ENCODE peak calls at places on chromosomes 5 and 9, in eight cellular contexts. I is HCT116, S is GM12878, Y is A549, L is SK-N-SH, H is HepG2, N is K562, J is endothelial cell of umbilical vein. B is an unnamed sample.

GRCh38 chr5:1431896-1432295 is 13.3 kb downstream of the SLC6A3 start:
- DNase-seq in N (no peak), H (no peak), J (no peak), I (no peak), Y (no peak), S (no peak), L (no peak), B (no peak)

GRCh38 chr9:15205632-15206243 is 101.3 kb downstream of the TTC39B start:
- DNase-seq in I (no peak), N (no peak), Y (no peak), H (peak), L (no peak), S (no peak), J (peak), B (no peak)

GRCh38 chr5:53069626-53070025 is 39.9 kb downstream of the MOCS2 start:
- DNase-seq in I (no peak), S (no peak), Y (no peak), J (peak), N (no peak), H (no peak), L (no peak), B (no peak)

GRCh38 chr5:53779541-53779981 is 219.1 kb downstream of the NDUFS4 start:
- DNase-seq in S (no peak), N (no peak), I (no peak), L (peak), Y (no peak), H (no peak), J (peak), B (no peak)

GRCh38 chr5:133679534-133679933 is 67.2 kb upstream of the FSTL4 start:
- DNase-seq in L (no peak), H (no peak), N (no peak), S (no peak), Y (no peak), I (no peak), J (no peak), B (no peak)

GRCh38 chr5:141605523-141606277 is 13.1 kb downstream of the DIAPH1 start:
- DNase-seq in J (peak), N (peak), H (no peak), L (no peak), Y (no peak), S (peak), I (no peak), B (peak)

GRCh38 chr9:83199240-83199639 is 136.3 kb upstream of the RASEF start:
- DNase-seq in I (peak), Y (peak), N (no peak), J (peak), H (peak), S (no peak), L (peak), B (peak)

GRCh38 chr5:81393783-81394718 is at the start of gene ACOT12:
- DNase-seq in I (no peak), H (no peak), J (no peak), S (no peak), L (peak), Y (no peak), N (no peak), B (no peak)

GRCh38 chr9:95494022-95494415 is 22.8 kb downstream of the PTCH1 start:
- DNase-seq in N (no peak), I (no peak), L (peak), S (no peak), J (no peak), Y (no peak), H (no peak), B (peak)
- H3K4me3 ChIP-seq in N (no peak), I (no peak), L (peak), S (no peak), J (no peak), Y (no peak), H (no peak), B (peak)

DNA sequence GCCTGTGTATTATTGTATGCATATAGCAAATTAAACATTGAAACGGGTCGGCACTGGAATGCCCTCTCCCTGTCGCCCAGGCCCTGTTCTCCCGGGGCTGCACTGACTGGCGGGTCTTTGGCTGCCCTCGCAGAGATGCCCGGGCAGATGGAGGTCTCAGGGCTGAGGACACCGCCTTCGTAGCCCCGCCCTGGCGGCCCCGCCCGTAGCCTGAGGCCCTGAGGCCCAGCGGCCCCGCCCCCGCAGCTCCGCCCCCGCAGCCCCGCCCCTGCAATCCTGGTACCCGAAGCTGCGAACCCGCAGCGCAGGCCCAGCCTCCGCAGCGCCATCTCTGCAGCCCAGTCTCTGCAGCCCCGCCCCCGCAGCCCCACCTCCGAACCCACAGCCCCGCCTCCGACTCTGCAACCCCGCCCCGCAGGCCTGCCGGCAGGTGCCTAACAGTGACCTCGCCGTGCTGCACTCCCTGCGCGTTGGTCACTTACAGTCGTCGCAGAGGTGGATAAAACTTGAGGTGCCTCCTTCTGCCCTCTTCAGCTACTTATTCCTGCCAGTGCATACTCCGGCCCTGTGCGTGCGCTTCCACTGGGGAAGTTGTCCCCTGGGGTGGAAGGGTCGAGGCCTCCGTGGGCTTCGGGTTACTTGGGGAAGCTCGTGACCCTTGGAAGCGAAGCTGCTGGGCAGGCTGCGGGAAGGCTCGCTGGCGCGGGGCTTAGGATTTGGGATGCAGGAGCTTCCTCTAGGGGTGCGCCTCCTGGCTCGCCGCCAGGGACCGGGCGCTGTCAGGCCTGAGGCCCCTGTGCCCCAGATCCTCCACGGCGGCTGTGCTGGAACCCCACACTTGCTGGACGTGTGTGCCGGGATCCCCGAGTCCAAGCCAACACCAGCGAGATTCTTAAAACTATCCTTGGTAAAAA is 72.3 kb downstream of the ICE1 start:
- DNase-seq in S (peak), I (peak), H (peak), Y (no peak), N (peak), L (peak), J (peak), B (peak)
- TF ChIP-seq MAX in S (no peak), I (no peak), H (no peak), Y (no peak), N (no peak), L (no peak), J (no peak), B (no peak)

GRCh38 chr9:89720721-89721660 is 116.2 kb downstream of the GADD45G start:
- DNase-seq in H (no peak), I (no peak), N (no peak), S (no peak), Y (no peak), L (no peak), J (no peak), B (peak)
- H3K4me3 ChIP-seq in H (no peak), I (no peak), N (no peak), S (no peak), Y (no peak), L (no peak), J (no peak), B (no peak)

DNA sequence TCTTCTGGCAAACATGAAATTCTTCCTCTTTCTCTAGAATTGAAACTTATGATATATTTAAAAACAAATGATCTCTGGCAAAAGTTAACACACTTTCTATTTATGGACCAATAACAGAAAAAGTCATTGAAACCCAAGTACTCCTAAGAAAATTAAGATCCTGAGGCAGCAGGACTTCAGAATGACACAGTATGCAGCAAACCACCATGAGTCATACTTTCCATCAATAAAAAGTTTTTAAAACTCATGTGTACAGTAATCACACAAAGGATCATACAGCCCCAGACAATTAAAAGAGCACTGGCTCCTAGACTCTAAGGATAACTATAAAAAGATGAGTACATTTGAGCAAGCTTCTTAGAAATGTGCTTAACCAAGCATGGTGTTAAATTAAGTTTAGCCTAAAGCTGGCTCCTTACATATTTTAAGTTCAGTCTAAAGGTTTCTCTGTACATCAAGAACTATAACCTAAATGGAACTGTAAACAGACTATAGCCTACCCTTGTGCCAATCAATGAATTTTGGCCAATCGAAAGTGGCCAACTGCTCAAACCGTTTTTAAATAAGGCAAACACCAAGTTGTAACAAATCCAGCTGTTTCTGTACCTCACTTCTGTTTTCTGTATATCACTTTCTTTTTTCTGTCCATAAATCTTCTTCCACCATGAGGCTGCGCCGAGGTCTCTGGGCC is 232.2 kb upstream of the PIK3R1 start:
- DNase-seq in S (no peak), J (peak), H (no peak), L (no peak), Y (no peak), N (no peak), I (peak), B (peak)
- TF ChIP-seq MAX in S (no peak), J (no peak), H (no peak), L (no peak), Y (no peak), N (no peak), I (no peak), B (no peak)

GRCh38 chr9:98192503-98193335 is at the start of gene CORO2A:
- DNase-seq in S (no peak), L (peak), J (peak), H (peak), N (peak), I (peak), Y (peak), B (peak)

GRCh38 chr9:98191615-98192502 is 578 bp downstream of the CORO2A start:
- DNase-seq in I (no peak), N (peak), L (peak), H (no peak), J (no peak), Y (no peak), S (no peak), B (peak)

GRCh38 chr9:98189412-98189811 is 3.0 kb downstream of the CORO2A start:
- DNase-seq in N (no peak), S (no peak), J (no peak), H (no peak), I (no peak), L (no peak), Y (no peak), B (no peak)

GRCh38 chr9:98191210-98191609 is 1.2 kb downstream of the CORO2A start:
- DNase-seq in H (no peak), N (no peak), Y (no peak), S (no peak), L (no peak), I (no peak), J (no peak), B (no peak)

GRCh38 chr9:98190757-98191105 is 1.7 kb downstream of the CORO2A start:
- DNase-seq in Y (no peak), N (no peak), I (no peak), J (no peak), S (no peak), L (no peak), H (no peak), B (no peak)
- H3K4me3 ChIP-seq in Y (no peak), N (no peak), I (no peak), J (no peak), S (no peak), L (no peak), H (peak), B (no peak)

GRCh38 chr5:31846934-31847333 is 208.0 kb downstream of the PDZD2 start:
- DNase-seq in Y (no peak), I (no peak), S (no peak), J (no peak), H (no peak), N (no peak), L (peak), B (no peak)

GRCh38 chr5:31851290-31851689 is 212.4 kb downstream of the PDZD2 start:
- DNase-seq in I (no peak), Y (no peak), H (no peak), L (peak), N (no peak), S (no peak), J (no peak), B (no peak)

GRCh38 chr5:31844615-31845345 is 205.8 kb downstream of the PDZD2 start:
- DNase-seq in I (no peak), Y (no peak), L (no peak), N (no peak), S (no peak), J (no peak), H (no peak), B (no peak)

GRCh38 chr5:31847354-31847753 is 208.4 kb downstream of the PDZD2 start:
- DNase-seq in S (no peak), J (no peak), N (no peak), L (no peak), H (no peak), I (no peak), Y (no peak), B (no peak)

DNA sequence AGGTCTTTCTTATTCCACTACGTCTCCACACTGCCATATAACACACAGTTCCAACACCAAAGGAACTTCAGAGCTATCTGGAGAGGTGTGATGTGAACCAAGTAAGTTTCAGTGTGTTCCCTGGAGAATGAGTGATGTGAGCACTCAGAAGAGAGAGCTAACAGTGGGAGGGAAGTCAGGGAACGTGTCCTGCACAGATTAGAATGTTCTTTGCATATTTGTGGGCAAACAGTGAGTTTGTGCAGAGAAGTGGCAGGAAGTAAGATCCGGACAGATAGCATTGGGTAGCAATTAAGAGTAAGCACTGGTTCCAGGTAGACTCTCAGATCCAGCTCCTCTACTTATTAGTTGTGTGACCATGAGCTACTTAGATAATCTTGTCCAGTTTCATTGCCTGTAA is 206.4 kb downstream of the PDZD2 start:
- DNase-seq in L (no peak), N (no peak), H (no peak), Y (no peak), S (no peak), I (no peak), J (no peak), B (no peak)
- TF ChIP-seq MAX in L (no peak), N (no peak), H (no peak), Y (no peak), S (no peak), I (no peak), J (no peak), B (no peak)